ENCODE peak calls at places on chromosomes 7 and 10, in ten cellular contexts. A, I, F, B, G, M, Q, E, Y and O are unnamed samples.

GRCh38 chr10:49601857-49602256 is 8.3 kb upstream of the SLC18A3 start:
- DNase-seq in A (no peak), I (no peak), F (no peak), B (no peak), G (peak), M (no peak), Q (peak), E (peak), Y (no peak), O (no peak)

GRCh38 chr7:110507832-110508231 is 583.1 kb upstream of the LRRN3 start:
- DNase-seq in A (no peak), I (no peak), F (no peak), B (no peak), G (no peak), M (no peak), Q (no peak), E (no peak), Y (no peak), O (no peak)

GRCh38 chr7:30933124-30933893 is 21.7 kb downstream of the AQP1 start:
- DNase-seq in A (no peak), I (no peak), F (peak), B (no peak), G (no peak), M (peak), Q (peak), E (peak), Y (no peak), O (no peak)

GRCh38 chr10:122082616-122083477 is 93.9 kb downstream of the TACC2 start:
- DNase-seq in A (no peak), I (no peak), F (no peak), B (no peak), G (no peak), M (no peak), Q (no peak), E (no peak), Y (no peak), O (no peak)

GRCh38 chr10:31947144-31947926 is 18.7 kb upstream of the ARHGAP12 start:
- DNase-seq in A (no peak), I (peak), F (no peak), B (no peak), G (no peak), M (no peak), Q (no peak), E (no peak), Y (peak), O (no peak)

GRCh38 chr7:106345421-106346166 is 60.8 kb upstream of the NAMPT start:
- DNase-seq in A (no peak), I (no peak), F (no peak), B (no peak), G (no peak), M (no peak), Q (no peak), E (no peak), Y (no peak), O (no peak)

GRCh38 chr10:12974845-12975199 is 26.7 kb downstream of the CCDC3 start:
- DNase-seq in A (no peak), I (no peak), F (no peak), B (no peak), G (no peak), M (no peak), Q (no peak), E (no peak), Y (no peak), O (no peak)

GRCh38 chr7:148622887-148623585 is 32.5 kb downstream of the C7orf33 start:
- DNase-seq in A (no peak), I (no peak), F (peak), B (peak), G (no peak), M (no peak), Q (no peak), E (no peak), Y (no peak), O (no peak)

GRCh38 chr7:128939861-128940410 is 2.2 kb downstream of the IRF5 start:
- DNase-seq in A (no peak), I (no peak), F (no peak), B (no peak), G (no peak), M (peak), Q (peak), E (no peak), Y (no peak), O (no peak)

GRCh38 chr7:40827217-40828085 is 692.6 kb downstream of the SUGCT start:
- DNase-seq in A (no peak), I (no peak), F (peak), B (no peak), G (no peak), M (no peak), Q (no peak), E (no peak), Y (no peak), O (no peak)

GRCh38 chr10:80488539-80489066 is 34.5 kb downstream of the TSPAN14 start:
- DNase-seq in A (no peak), I (no peak), F (no peak), B (no peak), G (no peak), M (no peak), Q (peak), E (no peak), Y (no peak), O (no peak)

GRCh38 chr10:31352436-31353226 is 33.6 kb downstream of the ZEB1 start:
- DNase-seq in A (no peak), I (no peak), F (no peak), B (no peak), G (no peak), M (no peak), Q (no peak), E (no peak), Y (no peak), O (no peak)

GRCh38 chr7:99408347-99409191 is at the start of the genes BUD31 and PDAP1:
- DNase-seq in A (peak), I (peak), F (peak), B (peak), G (peak), M (peak), Q (peak), E (peak), Y (peak), O (peak)

GRCh38 chr7:99406557-99406956 is 1.8 kb downstream of the PDAP1 start:
- DNase-seq in A (no peak), I (no peak), F (no peak), B (no peak), G (no peak), M (no peak), Q (no peak), E (no peak), Y (no peak), O (no peak)

GRCh38 chr7:99409192-99409572 is 413 bp downstream of the BUD31 start:
- DNase-seq in A (no peak), I (no peak), F (no peak), B (no peak), G (no peak), M (peak), Q (no peak), E (no peak), Y (no peak), O (no peak)

GRCh38 chr7:99409814-99410213 is 1.0 kb downstream of the BUD31 start:
- DNase-seq in A (no peak), I (no peak), F (no peak), B (no peak), G (no peak), M (no peak), Q (no peak), E (no peak), Y (no peak), O (no peak)

GRCh38 chr7:99407849-99408346 is 499 bp downstream of the PDAP1 start:
- DNase-seq in A (no peak), I (no peak), F (peak), B (no peak), G (peak), M (no peak), Q (no peak), E (no peak), Y (no peak), O (no peak)
- TF ChIP-seq POLR2AphosphoS5 in A (no peak), I (no peak), F (no peak), B (no peak), G (no peak), M (no peak), Q (no peak), E (no peak), Y (no peak), O (no peak)

GRCh38 chr7:9718071-9718470 is 1255.6 kb upstream of the PHF14 start:
- DNase-seq in A (no peak), I (no peak), F (no peak), B (no peak), G (no peak), M (no peak), Q (no peak), E (no peak), Y (no peak), O (no peak)

GRCh38 chr7:9719303-9719702 is 1254.4 kb upstream of the PHF14 start:
- DNase-seq in A (no peak), I (no peak), F (no peak), B (no peak), G (no peak), M (no peak), Q (no peak), E (no peak), Y (no peak), O (no peak)

GRCh38 chr7:9719721-9720120 is 1254.0 kb upstream of the PHF14 start:
- DNase-seq in A (no peak), I (no peak), F (no peak), B (no peak), G (no peak), M (no peak), Q (no peak), E (no peak), Y (no peak), O (no peak)
- TF ChIP-seq POLR2AphosphoS5 in A (no peak), I (no peak), F (no peak), B (no peak), G (no peak), M (no peak), Q (no peak), E (no peak), Y (no peak), O (no peak)

GRCh38 chr7:2845193-2845592 is 1.1 kb upstream of the GNA12 start:
- DNase-seq in A (no peak), I (no peak), F (no peak), B (no peak), G (no peak), M (no peak), Q (no peak), E (no peak), Y (no peak), O (no peak)

GRCh38 chr7:2843711-2844152 is 376 bp downstream of the GNA12 start:
- DNase-seq in A (no peak), I (no peak), F (no peak), B (no peak), G (peak), M (peak), Q (peak), E (no peak), Y (no peak), O (no peak)

GRCh38 chr7:2843191-2843685 is 870 bp downstream of the GNA12 start:
- DNase-seq in A (no peak), I (no peak), F (no peak), B (no peak), G (peak), M (no peak), Q (no peak), E (no peak), Y (no peak), O (no peak)

GRCh38 chr7:2841907-2842306 is 2.2 kb downstream of the GNA12 start:
- DNase-seq in A (no peak), I (no peak), F (no peak), B (no peak), G (no peak), M (no peak), Q (no peak), E (no peak), Y (no peak), O (no peak)

GRCh38 chr7:2844153-2845077 is at the start of gene GNA12:
- DNase-seq in A (peak), I (peak), F (peak), B (peak), G (peak), M (peak), Q (peak), E (peak), Y (peak), O (peak)
- TF ChIP-seq POLR2AphosphoS5 in A (no peak), I (peak), F (peak), B (peak), G (no peak), M (peak), Q (peak), E (no peak), Y (peak), O (peak)

DNA sequence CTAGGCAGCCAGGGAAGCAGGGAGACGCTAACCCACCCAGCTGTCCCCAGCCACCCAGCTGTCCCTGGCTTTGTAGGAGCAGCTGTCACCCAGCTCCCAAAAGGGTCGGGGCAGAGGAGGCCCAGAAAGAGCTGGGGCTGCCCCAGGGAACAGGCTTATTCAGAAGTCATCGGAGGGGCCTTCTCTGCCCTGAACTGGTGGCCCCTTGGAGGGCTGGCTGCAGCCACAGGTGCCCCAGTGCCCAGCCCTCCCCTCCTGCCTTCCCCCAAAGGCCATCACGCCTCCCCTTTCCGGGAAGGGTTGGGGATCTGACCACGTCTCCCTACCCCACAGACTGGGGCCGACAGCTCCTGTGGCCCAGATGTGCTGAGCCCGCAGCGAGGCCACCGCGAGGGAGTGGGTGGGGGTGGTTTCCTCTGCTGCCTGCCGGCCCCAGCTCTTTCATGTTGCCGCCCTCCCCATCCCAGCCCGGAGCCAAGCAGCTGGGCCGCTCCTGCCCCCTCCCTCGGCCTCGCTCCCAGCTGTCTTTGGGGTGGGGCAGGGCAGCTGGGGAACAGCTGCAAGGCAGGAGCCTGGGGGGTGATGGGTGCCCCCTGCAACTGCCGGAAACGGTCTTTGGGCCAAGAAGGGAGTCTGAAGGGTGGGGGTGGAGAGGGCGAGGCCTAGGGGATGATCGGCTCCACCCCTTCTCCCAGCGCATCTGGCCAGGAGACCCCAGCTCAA is 16.8 kb downstream of the TRIM8 start:
- DNase-seq in A (peak), I (no peak), F (no peak), B (no peak), G (peak), M (peak), Q (peak), E (no peak), Y (no peak), O (no peak)
- TF ChIP-seq POLR2AphosphoS5 in A (peak), I (no peak), F (no peak), B (no peak), G (peak), M (peak), Q (peak), E (peak), Y (no peak), O (no peak)

GRCh38 chr7:1122832-1123501 is 35.1 kb downstream of the GPER1 start:
- DNase-seq in A (no peak), I (no peak), F (no peak), B (no peak), G (no peak), M (no peak), Q (no peak), E (no peak), Y (no peak), O (no peak)

GRCh38 chr7:1124816-1125602 is 35.0 kb downstream of the ZFAND2A start:
- DNase-seq in A (no peak), I (no peak), F (no peak), B (no peak), G (no peak), M (no peak), Q (peak), E (no peak), Y (no peak), O (no peak)

GRCh38 chr7:1124164-1124563 is 35.8 kb downstream of the ZFAND2A start:
- DNase-seq in A (no peak), I (no peak), F (no peak), B (no peak), G (no peak), M (no peak), Q (peak), E (no peak), Y (no peak), O (no peak)

GRCh38 chr7:1121886-1122831 is 34.2 kb downstream of the GPER1 start:
- DNase-seq in A (no peak), I (no peak), F (no peak), B (no peak), G (no peak), M (no peak), Q (no peak), E (no peak), Y (no peak), O (no peak)

DNA sequence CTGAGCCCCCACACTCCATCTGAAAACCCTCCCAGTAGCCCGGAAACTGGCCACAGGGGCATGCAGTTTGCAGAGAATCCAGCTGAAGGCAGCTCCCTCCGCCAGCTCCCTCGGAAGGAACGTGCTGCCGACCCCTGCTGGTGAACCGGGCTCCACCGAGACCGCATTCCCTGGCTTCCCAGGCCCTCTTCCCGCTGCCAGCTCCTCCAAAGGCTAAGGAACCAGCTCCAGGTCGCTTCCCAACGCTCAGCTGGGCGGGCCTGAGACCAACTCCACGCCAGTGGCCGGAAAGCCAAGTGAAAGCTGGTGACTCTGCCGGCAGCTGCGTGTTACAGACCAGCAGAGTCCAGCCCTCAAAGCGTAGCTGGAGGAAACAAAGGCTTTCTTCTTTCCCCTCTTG is 35.8 kb downstream of the GPER1 start:
- DNase-seq in A (no peak), I (no peak), F (peak), B (no peak), G (peak), M (no peak), Q (no peak), E (peak), Y (no peak), O (no peak)
- TF ChIP-seq POLR2AphosphoS5 in A (no peak), I (no peak), F (no peak), B (no peak), G (no peak), M (no peak), Q (peak), E (peak), Y (no peak), O (no peak)

DNA sequence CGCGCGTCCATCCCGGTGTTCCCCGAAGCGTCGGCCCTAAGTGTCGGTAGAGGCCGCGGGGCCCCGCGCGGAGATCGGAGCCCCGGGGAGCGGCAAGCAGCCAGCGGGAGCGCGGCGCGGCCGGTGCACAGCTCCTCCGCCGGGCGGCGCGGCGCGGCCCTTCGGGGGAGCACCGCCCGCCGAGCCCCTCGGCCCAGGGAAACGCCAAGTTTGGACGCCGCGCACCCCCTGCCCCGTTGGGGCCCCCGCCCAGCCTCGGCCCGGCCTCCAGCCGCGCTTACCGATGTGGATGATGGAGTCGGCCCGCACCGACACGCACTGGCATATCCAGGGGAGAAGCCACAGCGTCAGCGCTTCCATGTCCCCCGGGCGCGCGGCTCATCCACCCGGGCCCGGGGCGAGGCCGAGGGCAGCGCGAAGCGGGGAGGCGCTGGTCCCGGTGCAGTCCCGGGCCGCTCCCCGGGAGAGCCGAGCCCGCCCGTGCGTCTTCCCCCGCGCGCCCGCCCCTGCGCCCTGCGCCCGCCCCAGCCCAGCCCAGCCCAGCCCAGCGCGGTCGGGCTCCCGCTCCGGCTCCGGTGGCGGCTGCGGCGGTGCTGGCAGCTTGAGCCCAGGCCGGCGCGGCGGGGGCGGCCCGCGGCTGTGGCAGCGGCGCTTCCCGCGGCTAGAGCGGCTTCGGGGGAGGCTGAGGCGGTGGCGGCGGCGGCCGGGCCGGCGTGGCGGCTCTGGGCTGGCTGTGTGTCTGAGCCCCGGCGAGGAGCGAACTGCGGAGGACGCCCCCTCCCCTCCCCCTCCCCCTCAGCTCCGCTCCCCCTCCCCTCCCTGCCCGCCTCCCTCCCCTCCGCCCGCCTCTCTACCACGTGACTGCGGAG is at the start of gene GRID1:
- DNase-seq in A (no peak), I (no peak), F (peak), B (no peak), G (peak), M (peak), Q (peak), E (no peak), Y (peak), O (no peak)
- TF ChIP-seq POLR2AphosphoS5 in A (no peak), I (no peak), F (no peak), B (no peak), G (no peak), M (no peak), Q (no peak), E (no peak), Y (no peak), O (no peak)

DNA sequence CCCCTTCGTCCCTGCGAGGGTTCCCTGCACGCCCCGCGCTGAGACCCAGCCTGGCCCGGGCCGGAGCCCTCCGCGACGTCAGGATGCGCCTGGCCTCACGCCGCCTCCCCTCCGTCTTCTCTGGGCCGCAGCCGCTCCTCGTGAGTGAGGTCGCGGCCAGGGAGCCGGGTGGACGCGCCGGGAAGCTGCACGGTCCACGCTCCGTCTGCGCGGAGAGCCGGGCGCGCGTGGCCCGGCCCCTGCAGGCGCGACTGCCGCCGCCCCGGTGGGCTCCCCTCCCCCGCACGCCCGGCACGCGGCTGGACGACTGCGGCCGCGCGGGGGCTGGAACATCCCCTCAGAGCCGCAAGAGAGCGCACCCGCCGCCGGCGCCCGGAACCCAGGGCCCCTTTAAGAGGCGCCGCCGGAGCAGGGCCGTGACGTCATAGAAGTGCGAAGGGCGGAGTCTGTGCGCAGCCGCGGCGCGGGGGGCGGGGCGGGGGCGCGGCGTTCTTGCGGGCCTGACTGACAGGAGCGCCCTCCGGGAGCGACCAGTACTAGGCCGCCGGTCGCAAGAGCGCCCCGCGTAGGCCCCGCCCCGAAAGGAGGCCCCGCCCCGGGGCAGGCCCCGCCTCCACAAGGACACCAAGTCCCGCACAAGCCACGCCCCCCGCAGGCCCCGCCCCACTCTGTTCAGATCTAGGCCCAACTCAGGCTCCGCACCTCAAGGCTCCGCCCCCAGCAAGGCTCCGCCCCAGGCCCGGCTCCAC is 449 bp upstream of the INPP5A start:
- DNase-seq in A (peak), I (peak), F (peak), B (peak), G (peak), M (peak), Q (peak), E (peak), Y (peak), O (peak)
- TF ChIP-seq POLR2AphosphoS5 in A (no peak), I (peak), F (peak), B (peak), G (peak), M (no peak), Q (peak), E (peak), Y (peak), O (no peak)

GRCh38 chr7:24406818-24407226 is 122.8 kb downstream of the NPY start:
- DNase-seq in A (no peak), I (no peak), F (peak), B (no peak), G (no peak), M (no peak), Q (no peak), E (no peak), Y (no peak), O (no peak)
- TF ChIP-seq POLR2AphosphoS5 in A (no peak), I (no peak), F (peak), B (no peak), G (no peak), M (no peak), Q (no peak), E (no peak), Y (no peak), O (no peak)